ENCODE peak calls at places on chromosomes 1 and 21, in nine cellular contexts. I is IMR-90; D is A549; F is CD4-positive, alpha-beta memory T cell; T is Right ventricle myocardium superior; K is NCI-H146; J is AG08396; P is heart right ventricle; R is LoVo. W is an unnamed sample.

GRCh38 chr1:97632075-97632474 is 288.8 kb downstream of the DPYD start:
- DNase-seq in I (peak; percentile 60), D (no peak), F (no peak), T (no peak), K (no peak), J (no peak), P (no peak), R (no peak), W (no peak)

GRCh38 chr1:75133754-75134655 is at the start of gene LHX8:
- DNase-seq in I (no peak), D (no peak), F (no peak), T (no peak), K (peak; percentile 31), J (no peak), P (no peak), R (no peak), W (no peak)

GRCh38 chr1:223312705-223313414 is 51.1 kb downstream of the SUSD4 start:
- DNase-seq in I (peak; percentile 52), D (no peak), F (no peak), T (no peak), K (no peak), J (no peak), P (no peak), R (no peak), W (no peak)

GRCh38 chr1:193480755-193481154 is 294.3 kb upstream of the B3GALT2 start:
- DNase-seq in I (no peak), D (no peak), F (no peak), T (no peak), K (no peak), J (no peak), P (no peak), R (no peak), W (no peak)

GRCh38 chr1:223175633-223176032 is 32.6 kb upstream of the TLR5 start:
- DNase-seq in I (no peak), D (no peak), F (no peak), T (no peak), K (no peak), J (no peak), P (peak; percentile 27), R (no peak), W (peak; percentile 55)

GRCh38 chr1:7387053-7387861 is 383.8 kb upstream of the VAMP3 start:
- DNase-seq in I (no peak), D (no peak), F (no peak), T (no peak), K (no peak), J (no peak), P (peak; percentile 1), R (no peak), W (no peak)

GRCh38 chr1:20466231-20466630 is 19.8 kb downstream of the CAMK2N1 start:
- DNase-seq in I (no peak), D (no peak), F (no peak), T (no peak), K (no peak), J (no peak), P (no peak), R (no peak), W (no peak)

GRCh38 chr1:78011050-78011449 is 6.3 kb downstream of the DNAJB4 start:
- DNase-seq in I (no peak), D (no peak), F (no peak), T (no peak), K (no peak), J (no peak), P (no peak), R (no peak), W (no peak)

GRCh38 chr1:6260961-6261614 is at the start of gene GPR153:
- DNase-seq in I (no peak), D (no peak), F (peak; percentile 20), T (peak; percentile 74), K (peak; percentile 43), J (peak; percentile 86), P (no peak), R (peak; percentile 47), W (no peak)

GRCh38 chr21:29022141-29022540 is 2.3 kb upstream of the USP16 start:
- DNase-seq in I (no peak), D (no peak), F (peak; percentile 15), T (no peak), K (no peak), J (no peak), P (no peak), R (no peak), W (no peak)

GRCh38 chr1:230401763-230402294 is 24.3 kb downstream of the PGBD5 start:
- DNase-seq in I (peak; percentile 26), D (no peak), F (no peak), T (no peak), K (no peak), J (no peak), P (no peak), R (no peak), W (no peak)

GRCh38 chr1:163166886-163167555 is 35.7 kb downstream of the RGS5 start:
- DNase-seq in I (peak; percentile 21), D (no peak), F (no peak), T (no peak), K (peak; percentile 24), J (no peak), P (no peak), R (no peak), W (no peak)

GRCh38 chr1:38088366-38088765 is 41.8 kb upstream of the POU3F1 start:
- DNase-seq in I (no peak), D (no peak), F (no peak), T (no peak), K (peak; percentile 54), J (no peak), P (no peak), R (no peak), W (no peak)

GRCh38 chr1:1197551-1198422 is 8.6 kb downstream of the TNFRSF18 start:
- DNase-seq in I (no peak), D (no peak), F (no peak), T (peak; percentile 14), K (no peak), J (no peak), P (no peak), R (no peak), W (no peak)

GRCh38 chr1:36982708-36983107 is 51.6 kb downstream of the GRIK3 start:
- DNase-seq in I (no peak), D (no peak), F (no peak), T (no peak), K (no peak), J (no peak), P (no peak), R (no peak), W (no peak)

GRCh38 chr1:15189692-15190321 is 36.3 kb downstream of the TMEM51 start:
- DNase-seq in I (no peak), D (no peak), F (no peak), T (no peak), K (no peak), J (no peak), P (no peak), R (peak; percentile 49), W (no peak)

GRCh38 chr1:206658981-206659273 is 23.6 kb downstream of the DYRK3 start:
- DNase-seq in I (no peak), D (no peak), F (no peak), T (peak; percentile 48), K (peak; percentile 41), J (no peak), P (no peak), R (no peak), W (no peak)

GRCh38 chr1:37267111-37267835 is 207.1 kb upstream of the ZC3H12A start:
- DNase-seq in I (no peak), D (no peak), F (no peak), T (no peak), K (no peak), J (no peak), P (no peak), R (no peak), W (peak; percentile 33)

GRCh38 chr1:44505210-44505993 is 100.3 kb downstream of the RNF220 start:
- DNase-seq in I (no peak), D (no peak), F (no peak), T (peak; percentile 45), K (no peak), J (no peak), P (no peak), R (no peak), W (no peak)

GRCh38 chr1:116947090-116947489 is 37.4 kb downstream of the PTGFRN start:
- DNase-seq in I (no peak), D (no peak), F (no peak), T (no peak), K (no peak), J (no peak), P (no peak), R (no peak), W (no peak)

GRCh38 chr1:106910798-106911197 is 145.7 kb upstream of the PRMT6 start:
- DNase-seq in I (no peak), D (no peak), F (no peak), T (no peak), K (no peak), J (no peak), P (no peak), R (no peak), W (no peak)

GRCh38 chr1:180116964-180117763 is 37.5 kb upstream of the QSOX1 start:
- DNase-seq in I (peak; percentile 57), D (no peak), F (no peak), T (no peak), K (no peak), J (no peak), P (peak; percentile 15), R (peak; percentile 8), W (no peak)

GRCh38 chr1:166032901-166033371 is 133.9 kb downstream of the FAM78B start:
- DNase-seq in I (no peak), D (no peak), F (no peak), T (peak; percentile 45), K (peak; percentile 1), J (no peak), P (no peak), R (peak; percentile 30), W (no peak)

GRCh38 chr21:45347712-45348477 is 57.1 kb upstream of the COL18A1 start:
- DNase-seq in I (no peak), D (no peak), F (no peak), T (no peak), K (no peak), J (no peak), P (no peak), R (no peak), W (no peak)

GRCh38 chr1:151898519-151898991 is 10.8 kb downstream of the THEM4 start:
- DNase-seq in I (no peak), D (no peak), F (peak; percentile 83), T (no peak), K (no peak), J (no peak), P (no peak), R (no peak), W (no peak)

GRCh38 chr1:228368801-228369607 is 37.6 kb downstream of the TRIM11 start:
- DNase-seq in I (peak; percentile 28), D (no peak), F (no peak), T (peak; percentile 87), K (no peak), J (no peak), P (peak; percentile 87), R (no peak), W (peak; percentile 16)

GRCh38 chr1:70866522-70867256 is 180.9 kb downstream of the PTGER3 start:
- DNase-seq in I (no peak), D (no peak), F (no peak), T (no peak), K (no peak), J (no peak), P (no peak), R (no peak), W (no peak)

GRCh38 chr1:215111916-215112315 is 29.4 kb downstream of the KCNK2 start:
- DNase-seq in I (no peak), D (no peak), F (no peak), T (no peak), K (no peak), J (no peak), P (no peak), R (no peak), W (no peak)

GRCh38 chr1:209030454-209031167 is 552.9 kb upstream of the CAMK1G start:
- DNase-seq in I (no peak), D (no peak), F (no peak), T (no peak), K (peak; percentile 54), J (no peak), P (no peak), R (no peak), W (no peak)

GRCh38 chr1:170881268-170882265 is 53.8 kb upstream of the MROH9 start:
- DNase-seq in I (peak; percentile 42), D (no peak), F (no peak), T (no peak), K (no peak), J (peak; percentile 11), P (peak; percentile 9), R (peak; percentile 15), W (no peak)